ENCODE peak calls at places on chromosomes 3 and 15, in ten cellular contexts. One of them, this sample, is unnamed.

GRCh38 chr3:44988073-44988472 is 12.0 kb downstream of the EXOSC7 start:
- DNase-seq in retina: no peak
- DNase-seq in activated CD4-positive, alpha-beta T cell treated with anti-CD3 and anti-CD28 coated beads, Interleukin-2, amount 50 U/mL, for 24 hours: no peak
- DNase-seq in omental fat pad: no peak
- DNase-seq in occipital lobe: no peak
- DNase-seq in stimulated activated CD4-positive, alpha-beta T cell treated with anti-CD3 and anti-CD28 coated beads, Interleukin-1b, Interleukin-23, amount 100 ng/mL, for 24 hours: no peak
- DNase-seq in pancreas: no peak
- DNase-seq in NAMALWA: peak
- DNase-seq in uterus: no peak
- DNase-seq in Right ventricle myocardium superior: no peak
- DNase-seq in this sample: no peak

GRCh38 chr15:88586401-88587162 is 34.6 kb upstream of the AEN start:
- DNase-seq in activated CD4-positive, alpha-beta T cell treated with anti-CD3 and anti-CD28 coated beads, Interleukin-2, amount 50 U/mL, for 24 hours: no peak
- DNase-seq in NAMALWA: no peak
- DNase-seq in Right ventricle myocardium superior: no peak
- DNase-seq in retina: no peak
- DNase-seq in stimulated activated CD4-positive, alpha-beta T cell treated with anti-CD3 and anti-CD28 coated beads, Interleukin-1b, Interleukin-23, amount 100 ng/mL, for 24 hours: no peak
- DNase-seq in pancreas: no peak
- DNase-seq in uterus: no peak
- DNase-seq in omental fat pad: no peak
- DNase-seq in occipital lobe: no peak
- DNase-seq in this sample: no peak

GRCh38 chr3:4672727-4673126 is 179.6 kb downstream of the ITPR1 start:
- DNase-seq in omental fat pad: no peak
- DNase-seq in retina: peak
- DNase-seq in activated CD4-positive, alpha-beta T cell treated with anti-CD3 and anti-CD28 coated beads, Interleukin-2, amount 50 U/mL, for 24 hours: no peak
- DNase-seq in occipital lobe: no peak
- DNase-seq in pancreas: no peak
- DNase-seq in stimulated activated CD4-positive, alpha-beta T cell treated with anti-CD3 and anti-CD28 coated beads, Interleukin-1b, Interleukin-23, amount 100 ng/mL, for 24 hours: no peak
- DNase-seq in uterus: no peak
- DNase-seq in Right ventricle myocardium superior: no peak
- DNase-seq in NAMALWA: no peak
- DNase-seq in this sample: no peak

GRCh38 chr3:4083225-4084015 is 219.7 kb upstream of the SETMAR start:
- DNase-seq in activated CD4-positive, alpha-beta T cell treated with anti-CD3 and anti-CD28 coated beads, Interleukin-2, amount 50 U/mL, for 24 hours: no peak
- DNase-seq in pancreas: no peak
- DNase-seq in uterus: no peak
- DNase-seq in occipital lobe: no peak
- DNase-seq in stimulated activated CD4-positive, alpha-beta T cell treated with anti-CD3 and anti-CD28 coated beads, Interleukin-1b, Interleukin-23, amount 100 ng/mL, for 24 hours: no peak
- DNase-seq in omental fat pad: no peak
- DNase-seq in NAMALWA: no peak
- DNase-seq in Right ventricle myocardium superior: no peak
- DNase-seq in retina: no peak
- DNase-seq in this sample: no peak

GRCh38 chr15:88465633-88466219 is 1.5 kb downstream of the MRPL46 start:
- DNase-seq in activated CD4-positive, alpha-beta T cell treated with anti-CD3 and anti-CD28 coated beads, Interleukin-2, amount 50 U/mL, for 24 hours: no peak
- DNase-seq in pancreas: no peak
- DNase-seq in Right ventricle myocardium superior: no peak
- DNase-seq in stimulated activated CD4-positive, alpha-beta T cell treated with anti-CD3 and anti-CD28 coated beads, Interleukin-1b, Interleukin-23, amount 100 ng/mL, for 24 hours: peak
- DNase-seq in uterus: no peak
- DNase-seq in retina: no peak
- DNase-seq in NAMALWA: no peak
- DNase-seq in omental fat pad: no peak
- DNase-seq in occipital lobe: no peak
- DNase-seq in this sample: no peak

GRCh38 chr15:69760890-69761568 is 308.4 kb downstream of the RPLP1 start:
- DNase-seq in omental fat pad: peak
- DNase-seq in activated CD4-positive, alpha-beta T cell treated with anti-CD3 and anti-CD28 coated beads, Interleukin-2, amount 50 U/mL, for 24 hours: peak
- DNase-seq in uterus: peak
- DNase-seq in pancreas: no peak
- DNase-seq in Right ventricle myocardium superior: peak
- DNase-seq in occipital lobe: no peak
- DNase-seq in retina: no peak
- DNase-seq in stimulated activated CD4-positive, alpha-beta T cell treated with anti-CD3 and anti-CD28 coated beads, Interleukin-1b, Interleukin-23, amount 100 ng/mL, for 24 hours: peak
- DNase-seq in NAMALWA: peak
- DNase-seq in this sample: no peak

GRCh38 chr3:144463916-144464315 is 492.3 kb downstream of the DIPK2A start:
- DNase-seq in stimulated activated CD4-positive, alpha-beta T cell treated with anti-CD3 and anti-CD28 coated beads, Interleukin-1b, Interleukin-23, amount 100 ng/mL, for 24 hours: no peak
- DNase-seq in retina: no peak
- DNase-seq in omental fat pad: no peak
- DNase-seq in pancreas: no peak
- DNase-seq in NAMALWA: no peak
- DNase-seq in occipital lobe: no peak
- DNase-seq in uterus: no peak
- DNase-seq in Right ventricle myocardium superior: no peak
- DNase-seq in activated CD4-positive, alpha-beta T cell treated with anti-CD3 and anti-CD28 coated beads, Interleukin-2, amount 50 U/mL, for 24 hours: no peak
- DNase-seq in this sample: no peak

GRCh38 chr3:72336821-72337479 is 511.3 kb downstream of the SHQ1 start:
- DNase-seq in occipital lobe: peak
- DNase-seq in retina: peak
- DNase-seq in uterus: peak
- DNase-seq in Right ventricle myocardium superior: peak
- DNase-seq in stimulated activated CD4-positive, alpha-beta T cell treated with anti-CD3 and anti-CD28 coated beads, Interleukin-1b, Interleukin-23, amount 100 ng/mL, for 24 hours: no peak
- DNase-seq in pancreas: no peak
- DNase-seq in activated CD4-positive, alpha-beta T cell treated with anti-CD3 and anti-CD28 coated beads, Interleukin-2, amount 50 U/mL, for 24 hours: no peak
- DNase-seq in NAMALWA: no peak
- DNase-seq in omental fat pad: peak
- DNase-seq in this sample: peak

GRCh38 chr3:132843349-132843748 is 121.1 kb upstream of the NPHP3 start:
- DNase-seq in retina: no peak
- DNase-seq in pancreas: no peak
- DNase-seq in omental fat pad: no peak
- DNase-seq in stimulated activated CD4-positive, alpha-beta T cell treated with anti-CD3 and anti-CD28 coated beads, Interleukin-1b, Interleukin-23, amount 100 ng/mL, for 24 hours: no peak
- DNase-seq in NAMALWA: no peak
- DNase-seq in activated CD4-positive, alpha-beta T cell treated with anti-CD3 and anti-CD28 coated beads, Interleukin-2, amount 50 U/mL, for 24 hours: no peak
- DNase-seq in Right ventricle myocardium superior: no peak
- DNase-seq in uterus: no peak
- DNase-seq in occipital lobe: no peak
- DNase-seq in this sample: no peak

GRCh38 chr3:15161113-15161512 is 44.9 kb upstream of the CAPN7 start:
- DNase-seq in uterus: no peak
- DNase-seq in occipital lobe: no peak
- DNase-seq in retina: no peak
- DNase-seq in stimulated activated CD4-positive, alpha-beta T cell treated with anti-CD3 and anti-CD28 coated beads, Interleukin-1b, Interleukin-23, amount 100 ng/mL, for 24 hours: no peak
- DNase-seq in Right ventricle myocardium superior: no peak
- DNase-seq in omental fat pad: no peak
- DNase-seq in pancreas: no peak
- DNase-seq in activated CD4-positive, alpha-beta T cell treated with anti-CD3 and anti-CD28 coated beads, Interleukin-2, amount 50 U/mL, for 24 hours: no peak
- DNase-seq in NAMALWA: no peak
- DNase-seq in this sample: no peak

GRCh38 chr3:45123030-45123429 is 23.1 kb downstream of the CDCP1 start:
- DNase-seq in omental fat pad: no peak
- DNase-seq in occipital lobe: no peak
- DNase-seq in Right ventricle myocardium superior: no peak
- DNase-seq in retina: no peak
- DNase-seq in NAMALWA: no peak
- DNase-seq in activated CD4-positive, alpha-beta T cell treated with anti-CD3 and anti-CD28 coated beads, Interleukin-2, amount 50 U/mL, for 24 hours: no peak
- DNase-seq in pancreas: no peak
- DNase-seq in stimulated activated CD4-positive, alpha-beta T cell treated with anti-CD3 and anti-CD28 coated beads, Interleukin-1b, Interleukin-23, amount 100 ng/mL, for 24 hours: no peak
- DNase-seq in uterus: peak
- DNase-seq in this sample: no peak

GRCh38 chr3:136750209-136750921 is 1.8 kb downstream of the STAG1 start:
- DNase-seq in uterus: no peak
- DNase-seq in occipital lobe: no peak
- DNase-seq in Right ventricle myocardium superior: no peak
- DNase-seq in NAMALWA: peak
- DNase-seq in pancreas: no peak
- DNase-seq in stimulated activated CD4-positive, alpha-beta T cell treated with anti-CD3 and anti-CD28 coated beads, Interleukin-1b, Interleukin-23, amount 100 ng/mL, for 24 hours: no peak
- DNase-seq in omental fat pad: no peak
- DNase-seq in activated CD4-positive, alpha-beta T cell treated with anti-CD3 and anti-CD28 coated beads, Interleukin-2, amount 50 U/mL, for 24 hours: no peak
- DNase-seq in retina: peak
- DNase-seq in this sample: no peak

GRCh38 chr3:61141184-61141583 is 110.1 kb downstream of the FHIT start:
- DNase-seq in retina: no peak
- DNase-seq in activated CD4-positive, alpha-beta T cell treated with anti-CD3 and anti-CD28 coated beads, Interleukin-2, amount 50 U/mL, for 24 hours: no peak
- DNase-seq in stimulated activated CD4-positive, alpha-beta T cell treated with anti-CD3 and anti-CD28 coated beads, Interleukin-1b, Interleukin-23, amount 100 ng/mL, for 24 hours: no peak
- DNase-seq in omental fat pad: no peak
- DNase-seq in uterus: no peak
- DNase-seq in NAMALWA: no peak
- DNase-seq in Right ventricle myocardium superior: no peak
- DNase-seq in occipital lobe: no peak
- DNase-seq in pancreas: no peak
- DNase-seq in this sample: no peak

GRCh38 chr3:99911433-99911832 is 93.8 kb downstream of the CMSS1 start:
- DNase-seq in NAMALWA: no peak
- DNase-seq in pancreas: no peak
- DNase-seq in omental fat pad: no peak
- DNase-seq in Right ventricle myocardium superior: no peak
- DNase-seq in activated CD4-positive, alpha-beta T cell treated with anti-CD3 and anti-CD28 coated beads, Interleukin-2, amount 50 U/mL, for 24 hours: no peak
- DNase-seq in occipital lobe: no peak
- DNase-seq in stimulated activated CD4-positive, alpha-beta T cell treated with anti-CD3 and anti-CD28 coated beads, Interleukin-1b, Interleukin-23, amount 100 ng/mL, for 24 hours: no peak
- DNase-seq in retina: peak
- DNase-seq in uterus: no peak
- DNase-seq in this sample: no peak

GRCh38 chr15:71425388-71425787 is 310.1 kb downstream of the THSD4 start:
- DNase-seq in activated CD4-positive, alpha-beta T cell treated with anti-CD3 and anti-CD28 coated beads, Interleukin-2, amount 50 U/mL, for 24 hours: no peak
- DNase-seq in uterus: no peak
- DNase-seq in NAMALWA: no peak
- DNase-seq in stimulated activated CD4-positive, alpha-beta T cell treated with anti-CD3 and anti-CD28 coated beads, Interleukin-1b, Interleukin-23, amount 100 ng/mL, for 24 hours: no peak
- DNase-seq in Right ventricle myocardium superior: no peak
- DNase-seq in retina: no peak
- DNase-seq in omental fat pad: no peak
- DNase-seq in pancreas: no peak
- DNase-seq in occipital lobe: no peak
- DNase-seq in this sample: no peak

GRCh38 chr3:129161860-129162271 is 1.0 kb upstream of the ISY1 start:
- DNase-seq in pancreas: no peak
- DNase-seq in stimulated activated CD4-positive, alpha-beta T cell treated with anti-CD3 and anti-CD28 coated beads, Interleukin-1b, Interleukin-23, amount 100 ng/mL, for 24 hours: no peak
- DNase-seq in uterus: no peak
- DNase-seq in occipital lobe: no peak
- DNase-seq in Right ventricle myocardium superior: no peak
- DNase-seq in activated CD4-positive, alpha-beta T cell treated with anti-CD3 and anti-CD28 coated beads, Interleukin-2, amount 50 U/mL, for 24 hours: peak
- DNase-seq in retina: no peak
- DNase-seq in omental fat pad: no peak
- DNase-seq in NAMALWA: peak
- DNase-seq in this sample: no peak

GRCh38 chr3:72696815-72697214 is 151.4 kb downstream of the SHQ1 start:
- DNase-seq in activated CD4-positive, alpha-beta T cell treated with anti-CD3 and anti-CD28 coated beads, Interleukin-2, amount 50 U/mL, for 24 hours: no peak
- DNase-seq in occipital lobe: no peak
- DNase-seq in NAMALWA: no peak
- DNase-seq in retina: no peak
- DNase-seq in uterus: no peak
- DNase-seq in Right ventricle myocardium superior: no peak
- DNase-seq in omental fat pad: no peak
- DNase-seq in stimulated activated CD4-positive, alpha-beta T cell treated with anti-CD3 and anti-CD28 coated beads, Interleukin-1b, Interleukin-23, amount 100 ng/mL, for 24 hours: no peak
- DNase-seq in pancreas: no peak
- DNase-seq in this sample: no peak

GRCh38 chr3:124592658-124593441 is 137.4 kb upstream of the UMPS start:
- DNase-seq in retina: no peak
- DNase-seq in activated CD4-positive, alpha-beta T cell treated with anti-CD3 and anti-CD28 coated beads, Interleukin-2, amount 50 U/mL, for 24 hours: no peak
- DNase-seq in occipital lobe: no peak
- DNase-seq in NAMALWA: no peak
- DNase-seq in Right ventricle myocardium superior: no peak
- DNase-seq in stimulated activated CD4-positive, alpha-beta T cell treated with anti-CD3 and anti-CD28 coated beads, Interleukin-1b, Interleukin-23, amount 100 ng/mL, for 24 hours: no peak
- DNase-seq in uterus: no peak
- DNase-seq in omental fat pad: no peak
- DNase-seq in pancreas: peak
- DNase-seq in this sample: peak

GRCh38 chr15:66498501-66499386 is 1.2 kb upstream of the SNAPC5 start:
- DNase-seq in stimulated activated CD4-positive, alpha-beta T cell treated with anti-CD3 and anti-CD28 coated beads, Interleukin-1b, Interleukin-23, amount 100 ng/mL, for 24 hours: no peak
- DNase-seq in pancreas: no peak
- DNase-seq in omental fat pad: no peak
- DNase-seq in uterus: no peak
- DNase-seq in Right ventricle myocardium superior: no peak
- DNase-seq in occipital lobe: no peak
- DNase-seq in NAMALWA: peak
- DNase-seq in retina: no peak
- DNase-seq in activated CD4-positive, alpha-beta T cell treated with anti-CD3 and anti-CD28 coated beads, Interleukin-2, amount 50 U/mL, for 24 hours: no peak
- DNase-seq in this sample: no peak

GRCh38 chr15:83698294-83698693 is 44.4 kb downstream of the ADAMTSL3 start:
- DNase-seq in retina: no peak
- DNase-seq in NAMALWA: no peak
- DNase-seq in occipital lobe: no peak
- DNase-seq in pancreas: no peak
- DNase-seq in omental fat pad: no peak
- DNase-seq in uterus: peak
- DNase-seq in Right ventricle myocardium superior: peak
- DNase-seq in activated CD4-positive, alpha-beta T cell treated with anti-CD3 and anti-CD28 coated beads, Interleukin-2, amount 50 U/mL, for 24 hours: no peak
- DNase-seq in stimulated activated CD4-positive, alpha-beta T cell treated with anti-CD3 and anti-CD28 coated beads, Interleukin-1b, Interleukin-23, amount 100 ng/mL, for 24 hours: no peak
- DNase-seq in this sample: no peak

GRCh38 chr15:52727825-52728224 is 48.6 kb upstream of the ATOSA start:
- DNase-seq in uterus: no peak
- DNase-seq in Right ventricle myocardium superior: no peak
- DNase-seq in stimulated activated CD4-positive, alpha-beta T cell treated with anti-CD3 and anti-CD28 coated beads, Interleukin-1b, Interleukin-23, amount 100 ng/mL, for 24 hours: no peak
- DNase-seq in occipital lobe: no peak
- DNase-seq in pancreas: no peak
- DNase-seq in omental fat pad: no peak
- DNase-seq in activated CD4-positive, alpha-beta T cell treated with anti-CD3 and anti-CD28 coated beads, Interleukin-2, amount 50 U/mL, for 24 hours: no peak
- DNase-seq in retina: peak
- DNase-seq in NAMALWA: peak
- DNase-seq in this sample: no peak

GRCh38 chr15:67080118-67080899 is 14.9 kb downstream of the SMAD3 start:
- DNase-seq in retina: no peak
- DNase-seq in activated CD4-positive, alpha-beta T cell treated with anti-CD3 and anti-CD28 coated beads, Interleukin-2, amount 50 U/mL, for 24 hours: no peak
- DNase-seq in uterus: no peak
- DNase-seq in NAMALWA: no peak
- DNase-seq in occipital lobe: no peak
- DNase-seq in omental fat pad: no peak
- DNase-seq in Right ventricle myocardium superior: peak
- DNase-seq in stimulated activated CD4-positive, alpha-beta T cell treated with anti-CD3 and anti-CD28 coated beads, Interleukin-1b, Interleukin-23, amount 100 ng/mL, for 24 hours: no peak
- DNase-seq in pancreas: no peak
- DNase-seq in this sample: no peak

GRCh38 chr15:76648732-76649444 is 256.3 kb downstream of the SCAPER start:
- DNase-seq in omental fat pad: no peak
- DNase-seq in activated CD4-positive, alpha-beta T cell treated with anti-CD3 and anti-CD28 coated beads, Interleukin-2, amount 50 U/mL, for 24 hours: no peak
- DNase-seq in retina: no peak
- DNase-seq in occipital lobe: no peak
- DNase-seq in NAMALWA: no peak
- DNase-seq in Right ventricle myocardium superior: no peak
- DNase-seq in stimulated activated CD4-positive, alpha-beta T cell treated with anti-CD3 and anti-CD28 coated beads, Interleukin-1b, Interleukin-23, amount 100 ng/mL, for 24 hours: no peak
- DNase-seq in uterus: no peak
- DNase-seq in pancreas: no peak
- DNase-seq in this sample: no peak

GRCh38 chr15:85045615-85046014 is 64.0 kb downstream of the PDE8A start:
- DNase-seq in omental fat pad: no peak
- DNase-seq in retina: no peak
- DNase-seq in Right ventricle myocardium superior: no peak
- DNase-seq in uterus: no peak
- DNase-seq in occipital lobe: no peak
- DNase-seq in stimulated activated CD4-positive, alpha-beta T cell treated with anti-CD3 and anti-CD28 coated beads, Interleukin-1b, Interleukin-23, amount 100 ng/mL, for 24 hours: no peak
- DNase-seq in NAMALWA: no peak
- DNase-seq in pancreas: no peak
- DNase-seq in activated CD4-positive, alpha-beta T cell treated with anti-CD3 and anti-CD28 coated beads, Interleukin-2, amount 50 U/mL, for 24 hours: no peak
- DNase-seq in this sample: no peak

GRCh38 chr3:173396191-173397041 is 1.1 kb upstream of the NLGN1 start:
- DNase-seq in retina: peak
- DNase-seq in stimulated activated CD4-positive, alpha-beta T cell treated with anti-CD3 and anti-CD28 coated beads, Interleukin-1b, Interleukin-23, amount 100 ng/mL, for 24 hours: no peak
- DNase-seq in occipital lobe: no peak
- DNase-seq in uterus: peak
- DNase-seq in activated CD4-positive, alpha-beta T cell treated with anti-CD3 and anti-CD28 coated beads, Interleukin-2, amount 50 U/mL, for 24 hours: no peak
- DNase-seq in NAMALWA: no peak
- DNase-seq in Right ventricle myocardium superior: no peak
- DNase-seq in omental fat pad: no peak
- DNase-seq in pancreas: no peak
- DNase-seq in this sample: no peak

GRCh38 chr15:41821831-41822230 is 6.1 kb upstream of the JMJD7 start:
- DNase-seq in stimulated activated CD4-positive, alpha-beta T cell treated with anti-CD3 and anti-CD28 coated beads, Interleukin-1b, Interleukin-23, amount 100 ng/mL, for 24 hours: no peak
- DNase-seq in NAMALWA: no peak
- DNase-seq in retina: no peak
- DNase-seq in omental fat pad: no peak
- DNase-seq in activated CD4-positive, alpha-beta T cell treated with anti-CD3 and anti-CD28 coated beads, Interleukin-2, amount 50 U/mL, for 24 hours: no peak
- DNase-seq in occipital lobe: no peak
- DNase-seq in pancreas: peak
- DNase-seq in uterus: no peak
- DNase-seq in Right ventricle myocardium superior: peak
- DNase-seq in this sample: peak

GRCh38 chr3:81998139-81998755 is 236.8 kb upstream of the GBE1 start:
- DNase-seq in uterus: no peak
- DNase-seq in stimulated activated CD4-positive, alpha-beta T cell treated with anti-CD3 and anti-CD28 coated beads, Interleukin-1b, Interleukin-23, amount 100 ng/mL, for 24 hours: no peak
- DNase-seq in NAMALWA: no peak
- DNase-seq in activated CD4-positive, alpha-beta T cell treated with anti-CD3 and anti-CD28 coated beads, Interleukin-2, amount 50 U/mL, for 24 hours: no peak
- DNase-seq in omental fat pad: no peak
- DNase-seq in Right ventricle myocardium superior: no peak
- DNase-seq in pancreas: no peak
- DNase-seq in retina: no peak
- DNase-seq in occipital lobe: no peak
- DNase-seq in this sample: no peak

GRCh38 chr3:127305499-127305898 is 17.7 kb upstream of the PRR20G start:
- DNase-seq in activated CD4-positive, alpha-beta T cell treated with anti-CD3 and anti-CD28 coated beads, Interleukin-2, amount 50 U/mL, for 24 hours: no peak
- DNase-seq in Right ventricle myocardium superior: no peak
- DNase-seq in uterus: no peak
- DNase-seq in pancreas: no peak
- DNase-seq in NAMALWA: no peak
- DNase-seq in omental fat pad: no peak
- DNase-seq in occipital lobe: no peak
- DNase-seq in stimulated activated CD4-positive, alpha-beta T cell treated with anti-CD3 and anti-CD28 coated beads, Interleukin-1b, Interleukin-23, amount 100 ng/mL, for 24 hours: no peak
- DNase-seq in retina: no peak
- DNase-seq in this sample: no peak